ENCODE peak calls at places on chromosome 7, in six cellular contexts. E, Z, O, J, A and P are unnamed samples.

GRCh38 chr7:2114052-2114451 is 118.7 kb downstream of the MAD1L1 start:
- DNase-seq in O (no peak), E (peak), Z (no peak), J (peak), A (peak), P (no peak)

GRCh38 chr7:90238017-90238416 is 7.0 kb upstream of the CFAP69 start:
- DNase-seq in E (no peak), A (no peak), Z (no peak), J (no peak), O (no peak), P (no peak)

GRCh38 chr7:44374007-44374763 is 48.8 kb upstream of the CAMK2B start:
- DNase-seq in E (no peak), A (no peak), Z (no peak), J (no peak), O (no peak), P (no peak)

GRCh38 chr7:149144996-149145850 is 2.0 kb upstream of the ZNF398 start:
- DNase-seq in E (peak), O (no peak), A (peak), Z (no peak), J (no peak), P (no peak)

GRCh38 chr7:151247611-151248176 is 800 bp downstream of the SMARCD3 start:
- DNase-seq in A (no peak), J (no peak), O (no peak), Z (no peak), E (no peak), P (no peak)

GRCh38 chr7:106542550-106543220 is 118.3 kb downstream of the CCDC71L start:
- DNase-seq in A (peak), J (peak), E (peak), Z (peak), O (no peak), P (peak)

GRCh38 chr7:150787321-150788281 is 12.6 kb downstream of the TMEM176B start:
- DNase-seq in O (no peak), Z (no peak), A (no peak), J (peak), E (no peak), P (no peak)

GRCh38 chr7:45089314-45089891 is 634 bp upstream of the NACAD start:
- DNase-seq in A (peak), E (peak), J (peak), Z (peak), O (peak), P (peak)

GRCh38 chr7:150408393-150409299 is 29.5 kb downstream of the ZNF775 start:
- DNase-seq in A (no peak), E (no peak), Z (no peak), O (no peak), J (no peak), P (no peak)

GRCh38 chr7:148838905-148839304 is 45.2 kb downstream of the EZH2 start:
- DNase-seq in Z (no peak), A (no peak), J (no peak), E (no peak), O (no peak), P (no peak)

GRCh38 chr7:95905165-95905564 is 132.8 kb downstream of the DYNC1I1 start:
- DNase-seq in E (peak), Z (no peak), A (no peak), J (no peak), O (no peak), P (no peak)

GRCh38 chr7:122885583-122886356 is 490 bp downstream of the CADPS2 start:
- DNase-seq in Z (peak), O (no peak), J (peak), A (peak), E (peak), P (peak)

GRCh38 chr7:50637725-50638643 is 72.8 kb upstream of the DDC start:
- DNase-seq in A (no peak), J (peak), E (no peak), O (no peak), Z (no peak), P (no peak)

GRCh38 chr7:30019960-30020359 is 6.5 kb downstream of the FKBP14 start:
- DNase-seq in O (no peak), A (no peak), J (no peak), Z (no peak), E (no peak), P (no peak)

GRCh38 chr7:4642468-4643203 is 39.5 kb upstream of the FOXK1 start:
- DNase-seq in J (no peak), O (no peak), E (no peak), Z (no peak), A (no peak), P (no peak)

GRCh38 chr7:42236266-42237161 is 495 bp downstream of the GLI3 start:
- DNase-seq in A (peak), O (no peak), E (peak), J (peak), Z (peak), P (peak)

GRCh38 chr7:141441837-141442627 is 109.2 kb upstream of the AGK start:
- DNase-seq in A (no peak), E (peak), J (no peak), Z (no peak), O (peak), P (no peak)

GRCh38 chr7:11753441-11753840 is 78.6 kb downstream of the THSD7A start:
- DNase-seq in Z (no peak), J (no peak), A (no peak), E (no peak), O (no peak), P (no peak)

GRCh38 chr7:95190515-95190914 is 133.8 kb downstream of the PON1 start:
- DNase-seq in O (no peak), A (no peak), J (peak), Z (no peak), E (peak), P (no peak)

GRCh38 chr7:128122577-128123290 is 91.5 kb upstream of the LRRC4 start:
- DNase-seq in E (no peak), O (no peak), Z (no peak), J (no peak), A (no peak), P (no peak)

GRCh38 chr7:157274991-157275427 is 61.8 kb upstream of the DNAJB6 start:
- DNase-seq in Z (no peak), E (no peak), O (peak), A (no peak), J (peak), P (no peak)

GRCh38 chr7:150620617-150621371 is 11.4 kb downstream of the GIMAP6 start:
- DNase-seq in Z (no peak), A (no peak), O (no peak), E (no peak), J (no peak), P (no peak)

GRCh38 chr7:40500209-40500608 is 365.4 kb downstream of the SUGCT start:
- DNase-seq in E (no peak), Z (no peak), O (no peak), A (no peak), J (no peak), P (no peak)

GRCh38 chr7:132311747-132312146 is 264.5 kb downstream of the PLXNA4 start:
- DNase-seq in O (no peak), A (no peak), J (no peak), Z (no peak), E (no peak), P (peak)

GRCh38 chr7:80721880-80722595 is 83.6 kb downstream of the CD36 start:
- DNase-seq in O (no peak), E (peak), A (peak), Z (no peak), J (peak), P (no peak)

GRCh38 chr7:139127648-139128047 is 18.1 kb upstream of the ZC3HAV1 start:
- DNase-seq in J (peak), E (no peak), O (no peak), Z (no peak), A (no peak), P (no peak)
- TF ChIP-seq CTCF in J (no peak), E (no peak), O (no peak), Z (no peak), A (no peak), P (no peak)

GRCh38 chr7:114209968-114210367 is 204.6 kb upstream of the FOXP2 start:
- DNase-seq in E (no peak), A (no peak), Z (no peak), O (no peak), J (no peak), P (no peak)
- TF ChIP-seq CTCF in E (peak), A (no peak), Z (no peak), O (no peak), J (no peak), P (no peak)

DNA sequence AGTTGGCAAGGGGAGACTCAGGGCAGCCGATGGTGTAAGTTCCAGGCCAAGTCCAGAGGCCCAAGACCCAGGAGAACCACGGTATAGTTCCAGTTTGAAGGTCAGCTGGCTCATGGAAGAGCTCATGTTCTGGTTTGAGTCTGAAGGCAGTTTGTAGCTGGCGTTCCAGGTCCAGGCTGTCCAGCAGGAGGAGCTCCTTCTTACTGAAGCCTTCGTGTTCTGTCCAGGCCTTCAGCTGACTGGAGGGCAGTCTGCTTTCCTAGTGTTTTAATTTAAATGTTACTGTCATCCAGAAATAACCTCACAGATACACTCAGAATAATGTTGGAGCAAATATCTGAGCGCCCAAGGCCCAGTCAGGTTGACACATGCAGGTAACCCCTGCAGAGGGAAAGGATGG is 4.2 kb downstream of the SUN1 start:
- DNase-seq in A (no peak), J (peak), O (no peak), Z (no peak), E (peak), P (peak)
- TF ChIP-seq CTCF in A (no peak), J (peak), O (peak), Z (no peak), E (peak), P (peak)

GRCh38 chr7:70042533-70042932 is 444.3 kb downstream of the AUTS2 start:
- DNase-seq in J (peak), Z (no peak), A (no peak), O (no peak), E (peak), P (no peak)
- TF ChIP-seq CTCF in J (peak), Z (no peak), A (no peak), O (peak), E (peak), P (peak)

DNA sequence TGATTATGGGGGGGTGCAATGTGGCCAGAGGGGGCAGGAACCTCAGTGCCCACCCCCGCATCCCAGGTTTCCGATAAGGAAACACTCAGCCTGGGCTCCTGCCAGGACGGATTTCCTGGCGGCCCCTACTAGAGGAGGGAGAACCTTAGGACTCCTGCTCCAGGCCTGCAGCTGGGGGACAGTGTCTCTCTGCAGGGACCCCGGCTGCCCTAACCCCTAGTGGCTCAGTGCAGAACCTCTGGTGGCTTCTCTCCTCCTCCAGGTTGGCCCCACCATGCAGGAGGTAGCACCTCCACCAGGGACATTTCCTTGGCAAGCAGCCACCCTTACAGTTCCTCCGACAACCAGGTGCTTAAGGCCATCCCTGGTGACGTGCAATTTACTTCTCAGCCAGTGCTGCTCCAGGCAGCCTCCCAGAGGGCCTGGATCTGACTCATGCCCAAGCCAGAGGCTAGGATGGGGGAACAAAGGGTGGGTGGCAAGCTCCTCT is 31.9 kb downstream of the SH2B2 start:
- DNase-seq in Z (no peak), O (no peak), J (peak), E (peak), A (peak), P (no peak)
- TF ChIP-seq CTCF in Z (no peak), O (no peak), J (no peak), E (no peak), A (no peak), P (peak)